ENCODE peak calls at places on chromosomes 16 and 17, in eight cellular contexts. One of them, this sample, is unnamed.

GRCh38 chr17:76593338-76593737 is 7.7 kb upstream of the ST6GALNAC2 start:
- DNase-seq in left lung: no peak
- DNase-seq in neural progenitor cell: no peak
- DNase-seq in epithelial cell of esophagus: peak
- DNase-seq in ovary: no peak
- DNase-seq in cardiac muscle cell: no peak
- DNase-seq in A549: no peak
- DNase-seq in body of pancreas: no peak
- DNase-seq in this sample: no peak

GRCh38 chr17:5619088-5619740 is 34.9 kb upstream of the NLRP1 start:
- DNase-seq in cardiac muscle cell: no peak
- DNase-seq in left lung: no peak
- DNase-seq in neural progenitor cell: no peak
- DNase-seq in body of pancreas: no peak
- DNase-seq in ovary: no peak
- DNase-seq in A549: no peak
- DNase-seq in epithelial cell of esophagus: no peak
- DNase-seq in this sample: no peak

GRCh38 chr17:970388-970768 is 9.2 kb downstream of the NXN start:
- DNase-seq in cardiac muscle cell: no peak
- DNase-seq in A549: no peak
- DNase-seq in neural progenitor cell: no peak
- DNase-seq in left lung: no peak
- DNase-seq in ovary: no peak
- DNase-seq in epithelial cell of esophagus: no peak
- DNase-seq in body of pancreas: no peak
- DNase-seq in this sample: no peak

GRCh38 chr17:29883497-29883896 is 46.5 kb downstream of the SSH2 start:
- DNase-seq in A549: no peak
- DNase-seq in epithelial cell of esophagus: no peak
- DNase-seq in left lung: no peak
- DNase-seq in body of pancreas: no peak
- DNase-seq in ovary: no peak
- DNase-seq in cardiac muscle cell: no peak
- DNase-seq in neural progenitor cell: no peak
- DNase-seq in this sample: no peak

GRCh38 chr16:31386157-31386984 is 6.8 kb upstream of the ITGAD start:
- DNase-seq in ovary: no peak
- DNase-seq in body of pancreas: peak
- DNase-seq in epithelial cell of esophagus: peak
- DNase-seq in cardiac muscle cell: peak
- DNase-seq in neural progenitor cell: no peak
- DNase-seq in left lung: no peak
- DNase-seq in A549: peak
- DNase-seq in this sample: peak

GRCh38 chr16:75578212-75578611 is 12.0 kb downstream of the GABARAPL2 start:
- DNase-seq in A549: no peak
- DNase-seq in left lung: no peak
- DNase-seq in epithelial cell of esophagus: no peak
- DNase-seq in cardiac muscle cell: no peak
- DNase-seq in body of pancreas: no peak
- DNase-seq in neural progenitor cell: no peak
- DNase-seq in ovary: no peak
- DNase-seq in this sample: no peak

GRCh38 chr17:46770439-46770817 is 48.1 kb downstream of the WNT3 start:
- DNase-seq in body of pancreas: no peak
- DNase-seq in left lung: no peak
- DNase-seq in neural progenitor cell: no peak
- DNase-seq in A549: no peak
- DNase-seq in ovary: no peak
- DNase-seq in epithelial cell of esophagus: no peak
- DNase-seq in cardiac muscle cell: no peak
- DNase-seq in this sample: no peak

GRCh38 chr17:61560071-61560470 is 30.9 kb downstream of the NACA2 start:
- DNase-seq in epithelial cell of esophagus: no peak
- DNase-seq in A549: no peak
- DNase-seq in body of pancreas: no peak
- DNase-seq in neural progenitor cell: no peak
- DNase-seq in ovary: no peak
- DNase-seq in cardiac muscle cell: no peak
- DNase-seq in left lung: no peak
- DNase-seq in this sample: no peak

GRCh38 chr16:74865922-74866598 is 91.4 kb upstream of the FA2H start:
- DNase-seq in ovary: no peak
- DNase-seq in neural progenitor cell: peak
- DNase-seq in body of pancreas: no peak
- DNase-seq in cardiac muscle cell: no peak
- DNase-seq in epithelial cell of esophagus: no peak
- DNase-seq in left lung: no peak
- DNase-seq in A549: no peak
- DNase-seq in this sample: peak

DNA sequence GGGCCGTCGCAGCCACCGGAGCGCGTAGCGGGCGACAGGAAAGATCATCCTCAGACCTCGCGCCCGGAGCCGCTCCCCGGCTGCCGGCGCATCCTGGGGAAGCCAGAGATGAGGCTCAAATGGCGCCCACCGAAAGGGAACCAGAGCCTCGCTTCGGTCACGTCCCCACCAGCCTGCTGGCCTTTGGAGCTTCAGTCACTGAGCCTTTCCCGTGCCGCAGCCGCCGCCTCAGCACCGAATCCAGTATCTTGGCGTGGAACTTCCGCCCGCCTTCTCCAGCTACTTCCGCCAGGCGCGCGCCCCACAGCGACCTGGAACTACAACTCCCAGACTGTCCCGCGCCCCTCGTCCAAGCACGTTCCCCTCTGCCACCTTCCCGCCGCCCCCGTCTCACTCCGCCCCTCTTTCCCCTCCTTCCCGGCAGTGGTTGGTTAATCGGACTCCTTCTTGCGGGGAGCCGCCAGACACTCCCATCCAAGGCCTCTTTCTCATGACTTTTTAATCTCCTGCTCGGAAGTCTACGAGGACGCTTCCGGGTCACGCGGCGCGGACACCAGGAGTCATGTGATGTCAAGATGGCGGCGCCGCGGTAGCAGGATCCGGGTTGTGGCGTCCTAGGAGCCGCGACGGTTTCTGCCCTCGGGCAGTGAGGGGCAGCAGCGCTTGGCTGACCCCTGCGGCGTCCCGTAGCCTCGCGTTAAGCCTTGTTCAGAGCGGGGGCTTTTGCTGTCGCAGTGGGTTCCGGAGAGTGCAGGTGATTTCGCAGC is at the start of the genes SMCR8 and TOP3A:
- DNase-seq in ovary: peak
- DNase-seq in epithelial cell of esophagus: peak
- DNase-seq in body of pancreas: peak
- DNase-seq in cardiac muscle cell: peak
- DNase-seq in left lung: peak
- DNase-seq in A549: peak
- DNase-seq in neural progenitor cell: peak
- DNase-seq in this sample: peak
- H3K4me3 ChIP-seq in ovary: peak
- H3K4me3 ChIP-seq in epithelial cell of esophagus: peak
- H3K4me3 ChIP-seq in body of pancreas: peak
- H3K4me3 ChIP-seq in cardiac muscle cell: peak
- H3K4me3 ChIP-seq in left lung: peak
- H3K4me3 ChIP-seq in A549: peak
- H3K4me3 ChIP-seq in neural progenitor cell: peak
- H3K4me3 ChIP-seq in this sample: peak

GRCh38 chr16:2206780-2207433 is 1.7 kb downstream of the MLST8 start:
- DNase-seq in ovary: no peak
- DNase-seq in cardiac muscle cell: no peak
- DNase-seq in body of pancreas: no peak
- DNase-seq in A549: no peak
- DNase-seq in epithelial cell of esophagus: no peak
- DNase-seq in left lung: no peak
- DNase-seq in neural progenitor cell: no peak
- DNase-seq in this sample: no peak

GRCh38 chr16:2205967-2206313 is 686 bp downstream of the MLST8 start:
- DNase-seq in cardiac muscle cell: no peak
- DNase-seq in body of pancreas: no peak
- DNase-seq in left lung: peak
- DNase-seq in ovary: no peak
- DNase-seq in epithelial cell of esophagus: no peak
- DNase-seq in neural progenitor cell: peak
- DNase-seq in A549: no peak
- DNase-seq in this sample: no peak

GRCh38 chr16:2204727-2205103 is 539 bp upstream of the MLST8 start:
- DNase-seq in neural progenitor cell: no peak
- DNase-seq in body of pancreas: no peak
- DNase-seq in left lung: no peak
- DNase-seq in ovary: no peak
- DNase-seq in cardiac muscle cell: no peak
- DNase-seq in A549: no peak
- DNase-seq in epithelial cell of esophagus: no peak
- DNase-seq in this sample: no peak

GRCh38 chr16:2206420-2206779 is 1.1 kb downstream of the MLST8 start:
- DNase-seq in cardiac muscle cell: no peak
- DNase-seq in epithelial cell of esophagus: no peak
- DNase-seq in body of pancreas: no peak
- DNase-seq in ovary: no peak
- DNase-seq in left lung: no peak
- DNase-seq in A549: no peak
- DNase-seq in neural progenitor cell: no peak
- DNase-seq in this sample: no peak

GRCh38 chr16:2205104-2205966 is at the start of gene MLST8:
- DNase-seq in cardiac muscle cell: peak
- DNase-seq in neural progenitor cell: peak
- DNase-seq in body of pancreas: peak
- DNase-seq in left lung: peak
- DNase-seq in epithelial cell of esophagus: peak
- DNase-seq in A549: peak
- DNase-seq in ovary: peak
- DNase-seq in this sample: peak
- TF ChIP-seq CTCF in cardiac muscle cell: peak
- TF ChIP-seq CTCF in neural progenitor cell: peak
- TF ChIP-seq CTCF in body of pancreas: peak
- TF ChIP-seq CTCF in left lung: no peak
- TF ChIP-seq CTCF in epithelial cell of esophagus: no peak
- TF ChIP-seq CTCF in A549: no peak
- TF ChIP-seq CTCF in ovary: peak
- TF ChIP-seq CTCF in this sample: no peak

DNA sequence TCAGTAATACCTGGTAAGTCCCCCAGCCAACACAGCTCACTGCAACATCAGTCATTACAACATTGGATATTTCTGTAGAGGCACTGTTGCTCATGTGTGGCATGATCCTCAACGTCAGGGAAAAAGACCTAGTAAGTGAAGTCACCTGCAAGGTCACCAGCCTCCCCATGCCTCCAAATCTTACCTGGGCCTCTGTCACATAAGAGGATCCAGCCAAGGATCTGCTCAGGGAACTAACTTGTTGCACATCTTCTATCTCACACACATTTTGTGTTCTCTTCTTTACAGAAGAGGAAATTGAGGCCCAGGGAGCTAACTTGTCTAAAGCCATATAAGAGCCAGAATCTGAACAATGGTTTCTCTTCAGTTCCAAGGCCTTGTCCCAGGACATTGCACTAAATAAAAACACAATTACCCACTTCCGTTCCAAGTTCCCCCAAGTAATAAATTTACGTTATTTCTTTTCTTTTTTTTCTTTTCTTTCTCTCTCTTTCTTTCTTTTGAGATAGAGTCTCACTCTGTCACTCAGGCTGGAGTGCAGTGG is 1.4 kb downstream of the SHMT1 start:
- DNase-seq in A549: no peak
- DNase-seq in ovary: no peak
- DNase-seq in epithelial cell of esophagus: no peak
- DNase-seq in cardiac muscle cell: no peak
- DNase-seq in body of pancreas: no peak
- DNase-seq in left lung: no peak
- DNase-seq in neural progenitor cell: no peak
- DNase-seq in this sample: no peak
- H3K4me3 ChIP-seq in A549: peak
- H3K4me3 ChIP-seq in ovary: no peak
- H3K4me3 ChIP-seq in epithelial cell of esophagus: peak
- H3K4me3 ChIP-seq in cardiac muscle cell: no peak
- H3K4me3 ChIP-seq in body of pancreas: no peak
- H3K4me3 ChIP-seq in left lung: no peak
- H3K4me3 ChIP-seq in neural progenitor cell: peak
- H3K4me3 ChIP-seq in this sample: no peak

DNA sequence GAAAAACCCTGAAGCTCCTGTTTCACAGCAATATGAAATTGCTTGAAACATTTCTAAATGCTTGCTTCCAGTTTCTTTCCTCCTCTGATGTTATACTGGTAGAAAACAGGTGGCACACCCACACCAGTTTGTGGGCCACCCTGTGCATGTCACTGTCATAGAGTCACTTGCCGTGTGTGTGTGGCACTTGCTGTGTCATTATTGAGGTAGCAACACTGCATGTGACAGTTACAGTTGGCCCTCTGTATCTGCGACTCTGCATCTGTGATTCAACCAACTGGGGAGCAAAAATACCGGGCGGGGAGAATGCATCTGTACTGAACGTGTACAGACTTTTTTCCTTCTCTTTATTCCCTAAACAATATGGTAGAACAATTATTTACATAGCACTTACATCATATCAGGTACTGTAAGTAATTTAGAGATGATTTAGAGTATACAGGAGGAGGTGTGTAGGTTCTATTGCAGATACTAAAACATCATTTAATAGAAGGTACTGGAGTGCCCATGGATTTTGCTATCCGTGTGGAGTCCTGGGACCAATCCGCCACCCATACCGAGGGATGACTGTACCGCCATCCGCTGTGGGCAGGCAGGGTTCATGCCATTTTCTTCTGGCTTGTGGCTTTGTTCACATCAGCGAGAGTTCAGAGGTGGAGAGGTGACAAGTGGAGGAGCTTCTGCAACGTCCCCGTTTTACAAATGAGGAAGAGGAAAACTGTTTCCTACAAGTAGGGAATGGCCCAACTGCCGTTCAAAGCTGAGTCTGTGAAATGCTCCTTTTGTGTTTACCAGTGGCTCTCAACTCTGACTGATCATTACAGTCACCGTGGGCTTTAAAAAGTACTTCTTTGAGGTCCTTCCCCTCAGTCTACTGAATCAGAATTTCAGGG is 373.7 kb downstream of the SNX29 start:
- DNase-seq in body of pancreas: no peak
- DNase-seq in epithelial cell of esophagus: no peak
- DNase-seq in left lung: no peak
- DNase-seq in neural progenitor cell: no peak
- DNase-seq in A549: no peak
- DNase-seq in cardiac muscle cell: no peak
- DNase-seq in ovary: no peak
- DNase-seq in this sample: no peak
- TF ChIP-seq CTCF in body of pancreas: no peak
- TF ChIP-seq CTCF in epithelial cell of esophagus: no peak
- TF ChIP-seq CTCF in left lung: no peak
- TF ChIP-seq CTCF in neural progenitor cell: no peak
- TF ChIP-seq CTCF in A549: no peak
- TF ChIP-seq CTCF in cardiac muscle cell: no peak
- TF ChIP-seq CTCF in ovary: no peak
- TF ChIP-seq CTCF in this sample: no peak